ENCODE peak calls at places on chromosome 16, in seven cellular contexts. One of them, this sample, is unnamed.

GRCh38 chr16:19143241-19143640 is 24.8 kb upstream of the SYT17 start:
- DNase-seq in ovary: no peak
- DNase-seq in progenitor cell of endocrine pancreas: no peak
- DNase-seq in esophagus muscularis mucosa: no peak
- DNase-seq in tibial artery: no peak
- DNase-seq in esophagus squamous epithelium: no peak
- DNase-seq in left ventricle myocardium inferior: no peak
- DNase-seq in this sample: no peak

GRCh38 chr16:58197314-58198012 is 443 bp downstream of the CSNK2A2 start:
- DNase-seq in ovary: no peak
- DNase-seq in progenitor cell of endocrine pancreas: no peak
- DNase-seq in esophagus muscularis mucosa: no peak
- DNase-seq in tibial artery: no peak
- DNase-seq in esophagus squamous epithelium: no peak
- DNase-seq in left ventricle myocardium inferior: no peak
- DNase-seq in this sample: no peak

GRCh38 chr16:49009204-49009603 is 272.4 kb downstream of the CBLN1 start:
- DNase-seq in ovary: no peak
- DNase-seq in progenitor cell of endocrine pancreas: no peak
- DNase-seq in esophagus muscularis mucosa: no peak
- DNase-seq in tibial artery: no peak
- DNase-seq in esophagus squamous epithelium: no peak
- DNase-seq in left ventricle myocardium inferior: no peak
- DNase-seq in this sample: no peak

GRCh38 chr16:84875846-84876245 is 56.1 kb downstream of the CRISPLD2 start:
- DNase-seq in ovary: no peak
- DNase-seq in progenitor cell of endocrine pancreas: no peak
- DNase-seq in esophagus muscularis mucosa: no peak
- DNase-seq in tibial artery: no peak
- DNase-seq in esophagus squamous epithelium: no peak
- DNase-seq in left ventricle myocardium inferior: no peak
- DNase-seq in this sample: no peak

GRCh38 chr16:70416748-70417616 is 21.9 kb downstream of the ST3GAL2 start:
- DNase-seq in ovary: no peak
- DNase-seq in progenitor cell of endocrine pancreas: no peak
- DNase-seq in esophagus muscularis mucosa: no peak
- DNase-seq in tibial artery: no peak
- DNase-seq in esophagus squamous epithelium: no peak
- DNase-seq in left ventricle myocardium inferior: no peak
- DNase-seq in this sample: no peak

GRCh38 chr16:85652431-85653221 is 36.1 kb downstream of the GINS2 start:
- DNase-seq in ovary: peak; percentile 69
- DNase-seq in progenitor cell of endocrine pancreas: no peak
- DNase-seq in esophagus muscularis mucosa: peak; percentile 92
- DNase-seq in tibial artery: peak; percentile 66
- DNase-seq in esophagus squamous epithelium: no peak
- DNase-seq in left ventricle myocardium inferior: peak; percentile 47
- DNase-seq in this sample: no peak

GRCh38 chr16:47026492-47026891 is 53.0 kb upstream of the DNAJA2 start:
- DNase-seq in ovary: no peak
- DNase-seq in progenitor cell of endocrine pancreas: no peak
- DNase-seq in esophagus muscularis mucosa: no peak
- DNase-seq in tibial artery: no peak
- DNase-seq in esophagus squamous epithelium: no peak
- DNase-seq in left ventricle myocardium inferior: no peak
- DNase-seq in this sample: no peak

GRCh38 chr16:19517424-19518089 is 4.3 kb downstream of the GDE1 start:
- DNase-seq in ovary: no peak
- DNase-seq in progenitor cell of endocrine pancreas: no peak
- DNase-seq in esophagus muscularis mucosa: no peak
- DNase-seq in tibial artery: no peak
- DNase-seq in esophagus squamous epithelium: no peak
- DNase-seq in left ventricle myocardium inferior: no peak
- DNase-seq in this sample: no peak

GRCh38 chr16:5977329-5977728 is 879.7 kb upstream of the EEF2KMT start:
- DNase-seq in ovary: no peak
- DNase-seq in progenitor cell of endocrine pancreas: no peak
- DNase-seq in esophagus muscularis mucosa: no peak
- DNase-seq in tibial artery: no peak
- DNase-seq in esophagus squamous epithelium: no peak
- DNase-seq in left ventricle myocardium inferior: no peak
- DNase-seq in this sample: no peak

GRCh38 chr16:15493416-15494181 is 59.2 kb downstream of the BMERB1 start:
- DNase-seq in ovary: no peak
- DNase-seq in progenitor cell of endocrine pancreas: no peak
- DNase-seq in esophagus muscularis mucosa: no peak
- DNase-seq in tibial artery: no peak
- DNase-seq in esophagus squamous epithelium: no peak
- DNase-seq in left ventricle myocardium inferior: no peak
- DNase-seq in this sample: no peak

GRCh38 chr16:53946745-53947386 is 242.9 kb downstream of the FTO start:
- DNase-seq in ovary: no peak
- DNase-seq in progenitor cell of endocrine pancreas: no peak
- DNase-seq in esophagus muscularis mucosa: no peak
- DNase-seq in tibial artery: no peak
- DNase-seq in esophagus squamous epithelium: no peak
- DNase-seq in left ventricle myocardium inferior: no peak
- DNase-seq in this sample: no peak

GRCh38 chr16:4309833-4310266 is 6.0 kb upstream of the GLIS2 start:
- DNase-seq in ovary: no peak
- DNase-seq in progenitor cell of endocrine pancreas: peak; percentile 70
- DNase-seq in esophagus muscularis mucosa: no peak
- DNase-seq in tibial artery: peak; percentile 47
- DNase-seq in esophagus squamous epithelium: no peak
- DNase-seq in left ventricle myocardium inferior: peak; percentile 54
- DNase-seq in this sample: peak; percentile 95

GRCh38 chr16:49588729-49589384 is 215.3 kb downstream of the C16orf78 start:
- DNase-seq in ovary: no peak
- DNase-seq in progenitor cell of endocrine pancreas: no peak
- DNase-seq in esophagus muscularis mucosa: no peak
- DNase-seq in tibial artery: peak; percentile 13
- DNase-seq in esophagus squamous epithelium: no peak
- DNase-seq in left ventricle myocardium inferior: no peak
- DNase-seq in this sample: peak; percentile 34

GRCh38 chr16:8959921-8960787 is 3.6 kb downstream of the USP7 start:
- DNase-seq in ovary: peak; percentile 36
- DNase-seq in progenitor cell of endocrine pancreas: no peak
- DNase-seq in esophagus muscularis mucosa: no peak
- DNase-seq in tibial artery: no peak
- DNase-seq in esophagus squamous epithelium: no peak
- DNase-seq in left ventricle myocardium inferior: no peak
- DNase-seq in this sample: no peak

GRCh38 chr16:88437367-88437964 is 15.6 kb upstream of the ZFPM1 start:
- DNase-seq in ovary: peak; percentile 37
- DNase-seq in progenitor cell of endocrine pancreas: peak; percentile 72
- DNase-seq in esophagus muscularis mucosa: no peak
- DNase-seq in tibial artery: no peak
- DNase-seq in esophagus squamous epithelium: no peak
- DNase-seq in left ventricle myocardium inferior: peak; percentile 51
- DNase-seq in this sample: peak; percentile 90

GRCh38 chr16:68951991-68952877 is 108.9 kb downstream of the TANGO6 start:
- DNase-seq in ovary: no peak
- DNase-seq in progenitor cell of endocrine pancreas: no peak
- DNase-seq in esophagus muscularis mucosa: no peak
- DNase-seq in tibial artery: no peak
- DNase-seq in esophagus squamous epithelium: no peak
- DNase-seq in left ventricle myocardium inferior: no peak
- DNase-seq in this sample: peak; percentile 7

GRCh38 chr16:28261916-28262315 is 30.4 kb upstream of the SBK1 start:
- DNase-seq in ovary: no peak
- DNase-seq in progenitor cell of endocrine pancreas: no peak
- DNase-seq in esophagus muscularis mucosa: no peak
- DNase-seq in tibial artery: no peak
- DNase-seq in esophagus squamous epithelium: no peak
- DNase-seq in left ventricle myocardium inferior: peak; percentile 67
- DNase-seq in this sample: no peak

GRCh38 chr16:51408357-51408756 is 257.3 kb upstream of the SALL1 start:
- DNase-seq in ovary: no peak
- DNase-seq in progenitor cell of endocrine pancreas: no peak
- DNase-seq in esophagus muscularis mucosa: no peak
- DNase-seq in tibial artery: no peak
- DNase-seq in esophagus squamous epithelium: no peak
- DNase-seq in left ventricle myocardium inferior: no peak
- DNase-seq in this sample: no peak

GRCh38 chr16:68079616-68080344 is 5.4 kb upstream of the NFATC3 start:
- DNase-seq in ovary: peak; percentile 75
- DNase-seq in progenitor cell of endocrine pancreas: no peak
- DNase-seq in esophagus muscularis mucosa: peak; percentile 93
- DNase-seq in tibial artery: peak; percentile 69
- DNase-seq in esophagus squamous epithelium: no peak
- DNase-seq in left ventricle myocardium inferior: peak; percentile 83
- DNase-seq in this sample: no peak

GRCh38 chr16:24499193-24499814 is 40.1 kb upstream of the RBBP6 start:
- DNase-seq in ovary: no peak
- DNase-seq in progenitor cell of endocrine pancreas: peak; percentile 16
- DNase-seq in esophagus muscularis mucosa: no peak
- DNase-seq in tibial artery: no peak
- DNase-seq in esophagus squamous epithelium: no peak
- DNase-seq in left ventricle myocardium inferior: no peak
- DNase-seq in this sample: no peak
- TF ChIP-seq CTCF in ovary: no peak
- TF ChIP-seq CTCF in progenitor cell of endocrine pancreas: peak; percentile 69
- TF ChIP-seq CTCF in esophagus muscularis mucosa: no peak
- TF ChIP-seq CTCF in tibial artery: no peak
- TF ChIP-seq CTCF in esophagus squamous epithelium: no peak
- TF ChIP-seq CTCF in left ventricle myocardium inferior: peak; percentile 49
- TF ChIP-seq CTCF in this sample: peak; percentile 30

DNA sequence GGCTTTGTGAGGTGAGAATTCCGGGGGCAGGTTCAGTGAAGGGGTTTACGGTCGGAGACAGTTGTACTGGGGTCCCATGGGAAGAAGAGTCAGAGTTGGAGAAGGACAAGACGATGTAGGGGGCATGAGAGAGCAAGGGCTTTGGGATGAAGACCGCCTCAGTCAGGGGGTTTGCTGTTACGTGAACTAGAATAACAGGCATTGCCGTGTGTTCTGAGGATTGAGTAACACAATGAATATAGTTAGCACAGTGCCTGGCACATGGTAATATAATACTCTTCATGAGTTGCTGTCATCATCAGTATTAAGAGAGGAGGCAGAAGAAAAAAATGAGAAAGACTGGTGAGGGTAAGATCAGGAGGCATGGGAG is 577 bp downstream of the ZNF646 start:
- DNase-seq in ovary: no peak
- DNase-seq in progenitor cell of endocrine pancreas: no peak
- DNase-seq in esophagus muscularis mucosa: no peak
- DNase-seq in tibial artery: no peak
- DNase-seq in esophagus squamous epithelium: no peak
- DNase-seq in left ventricle myocardium inferior: no peak
- DNase-seq in this sample: no peak
- TF ChIP-seq CTCF in ovary: no peak
- TF ChIP-seq CTCF in progenitor cell of endocrine pancreas: no peak
- TF ChIP-seq CTCF in esophagus muscularis mucosa: no peak
- TF ChIP-seq CTCF in tibial artery: no peak
- TF ChIP-seq CTCF in esophagus squamous epithelium: no peak
- TF ChIP-seq CTCF in left ventricle myocardium inferior: no peak
- TF ChIP-seq CTCF in this sample: no peak

GRCh38 chr16:81582655-81583441 is 138.2 kb downstream of the CMIP start:
- DNase-seq in ovary: no peak
- DNase-seq in progenitor cell of endocrine pancreas: no peak
- DNase-seq in esophagus muscularis mucosa: no peak
- DNase-seq in tibial artery: no peak
- DNase-seq in esophagus squamous epithelium: no peak
- DNase-seq in left ventricle myocardium inferior: no peak
- DNase-seq in this sample: no peak
- TF ChIP-seq CTCF in ovary: no peak
- TF ChIP-seq CTCF in progenitor cell of endocrine pancreas: no peak
- TF ChIP-seq CTCF in esophagus muscularis mucosa: no peak
- TF ChIP-seq CTCF in tibial artery: no peak
- TF ChIP-seq CTCF in esophagus squamous epithelium: no peak
- TF ChIP-seq CTCF in left ventricle myocardium inferior: peak; percentile 43
- TF ChIP-seq CTCF in this sample: no peak

DNA sequence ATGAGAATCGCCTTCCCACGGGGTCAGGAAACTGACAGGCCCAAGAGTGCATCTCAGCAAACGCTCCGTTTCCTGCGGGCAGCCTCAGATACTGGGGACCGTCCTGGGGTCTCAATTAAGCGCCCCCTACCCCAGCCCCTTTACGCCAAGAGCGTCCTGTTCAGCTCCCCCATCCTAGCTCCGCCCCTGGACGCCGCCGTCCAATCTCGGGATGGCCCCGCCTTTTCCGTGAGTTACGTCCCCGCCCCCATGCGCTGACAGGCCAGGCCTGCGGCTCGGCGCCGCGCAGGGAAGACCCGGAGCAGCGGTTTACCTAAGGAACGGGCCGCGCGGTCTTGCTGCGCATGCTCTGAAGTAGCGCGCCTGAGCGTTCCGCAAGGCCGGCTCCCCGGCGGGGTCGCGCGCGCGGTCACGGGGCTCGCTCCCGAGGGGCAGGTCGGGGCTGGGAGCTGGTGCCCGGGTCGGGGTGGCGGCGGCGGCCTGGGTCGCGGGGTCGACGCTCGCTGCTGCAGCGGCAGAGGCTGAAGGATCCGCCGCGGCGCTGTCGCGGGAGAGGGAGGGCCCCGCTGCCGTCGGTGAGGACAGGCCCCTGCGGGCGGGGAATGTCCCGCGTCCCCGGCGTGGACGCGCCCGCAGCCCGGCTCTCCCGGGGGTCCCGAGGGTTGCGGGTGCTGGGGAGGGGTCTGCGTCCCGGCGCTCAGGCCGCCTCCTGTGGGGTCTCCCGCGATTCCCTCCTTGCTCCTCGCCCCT is at the start of gene FLYWCH1:
- DNase-seq in ovary: peak; percentile 98
- DNase-seq in progenitor cell of endocrine pancreas: peak; percentile 97
- DNase-seq in esophagus muscularis mucosa: peak; percentile 98
- DNase-seq in tibial artery: peak; percentile 98
- DNase-seq in esophagus squamous epithelium: peak; percentile 87
- DNase-seq in left ventricle myocardium inferior: peak; percentile 99
- DNase-seq in this sample: peak; percentile 99
- TF ChIP-seq CTCF in ovary: no peak
- TF ChIP-seq CTCF in progenitor cell of endocrine pancreas: no peak
- TF ChIP-seq CTCF in esophagus muscularis mucosa: peak; percentile 33
- TF ChIP-seq CTCF in tibial artery: peak; percentile 6
- TF ChIP-seq CTCF in esophagus squamous epithelium: peak; percentile 44
- TF ChIP-seq CTCF in left ventricle myocardium inferior: no peak
- TF ChIP-seq CTCF in this sample: no peak

GRCh38 chr16:71440669-71441347 is 1.0 kb downstream of the TLE7 start:
- DNase-seq in ovary: no peak
- DNase-seq in progenitor cell of endocrine pancreas: no peak
- DNase-seq in esophagus muscularis mucosa: no peak
- DNase-seq in tibial artery: no peak
- DNase-seq in esophagus squamous epithelium: no peak
- DNase-seq in left ventricle myocardium inferior: no peak
- DNase-seq in this sample: no peak
- TF ChIP-seq CTCF in ovary: no peak
- TF ChIP-seq CTCF in progenitor cell of endocrine pancreas: peak; percentile 47
- TF ChIP-seq CTCF in esophagus muscularis mucosa: no peak
- TF ChIP-seq CTCF in tibial artery: no peak
- TF ChIP-seq CTCF in esophagus squamous epithelium: no peak
- TF ChIP-seq CTCF in left ventricle myocardium inferior: no peak
- TF ChIP-seq CTCF in this sample: no peak

GRCh38 chr16:20944861-20945390 is 44.4 kb downstream of the LYRM1 start:
- DNase-seq in ovary: no peak
- DNase-seq in progenitor cell of endocrine pancreas: no peak
- DNase-seq in esophagus muscularis mucosa: no peak
- DNase-seq in tibial artery: no peak
- DNase-seq in esophagus squamous epithelium: no peak
- DNase-seq in left ventricle myocardium inferior: no peak
- DNase-seq in this sample: no peak
- TF ChIP-seq CTCF in ovary: no peak
- TF ChIP-seq CTCF in progenitor cell of endocrine pancreas: no peak
- TF ChIP-seq CTCF in esophagus muscularis mucosa: peak; percentile 29
- TF ChIP-seq CTCF in tibial artery: peak; percentile 26
- TF ChIP-seq CTCF in esophagus squamous epithelium: no peak
- TF ChIP-seq CTCF in left ventricle myocardium inferior: peak; percentile 18
- TF ChIP-seq CTCF in this sample: peak; percentile 31